ENCODE peak calls at places on chromosomes 7 and 10, in eight cellular contexts. A, X, U, S, M, J, H and N are unnamed samples.

GRCh38 chr7:92461027-92462003 is 14.0 kb downstream of the GATAD1 start:
- DNase-seq in J (peak), A (peak), S (no peak), U (peak), H (peak), M (peak), X (peak), N (no peak)

GRCh38 chr10:117216611-117217195 is 19.4 kb downstream of the KCNK18 start:
- DNase-seq in U (peak), X (peak), M (peak), S (peak), A (peak), H (peak), J (peak), N (no peak)

GRCh38 chr10:91127341-91128082 is 93.0 kb upstream of the PCGF5 start:
- DNase-seq in J (peak), X (no peak), S (no peak), H (peak), M (no peak), A (no peak), U (no peak), N (no peak)

GRCh38 chr10:10053051-10053450 is 964.6 kb upstream of the CELF2 start:
- DNase-seq in M (no peak), H (no peak), S (no peak), J (no peak), A (no peak), U (no peak), X (no peak), N (no peak)

GRCh38 chr7:42876182-42877068 is 35.4 kb downstream of the C7orf25 start:
- DNase-seq in S (no peak), H (peak), A (peak), M (peak), J (peak), X (peak), U (peak), N (no peak)

GRCh38 chr10:101986277-101986971 is 69.5 kb downstream of the ARMH3 start:
- DNase-seq in J (peak), U (no peak), A (no peak), M (no peak), H (no peak), X (peak), S (no peak), N (no peak)

GRCh38 chr7:1495564-1496242 is 8.5 kb downstream of the INTS1 start:
- DNase-seq in H (no peak), U (no peak), A (no peak), M (no peak), J (no peak), X (no peak), S (no peak), N (no peak)

GRCh38 chr7:99257065-99257464 is 15.6 kb upstream of the MYH16 start:
- DNase-seq in M (no peak), J (no peak), X (no peak), A (no peak), U (no peak), H (no peak), S (no peak), N (no peak)

GRCh38 chr10:33876547-33877400 is 542.3 kb upstream of the NRP1 start:
- DNase-seq in M (no peak), H (no peak), U (no peak), J (peak), A (no peak), X (no peak), S (no peak), N (no peak)

GRCh38 chr7:130901209-130901783 is 167.3 kb upstream of the KLF14 start:
- DNase-seq in M (no peak), J (peak), X (no peak), H (peak), U (peak), S (no peak), A (no peak), N (no peak)

GRCh38 chr10:80133221-80133620 is 691 bp downstream of the PLAC9 start:
- DNase-seq in H (peak), S (no peak), J (no peak), A (no peak), X (no peak), U (no peak), M (peak), N (no peak)

GRCh38 chr10:89296227-89296648 is 5.6 kb upstream of the IFIT2 start:
- DNase-seq in X (no peak), U (no peak), A (no peak), M (no peak), H (peak), S (no peak), J (peak), N (no peak)

GRCh38 chr10:102770108-102770482 is 26.3 kb downstream of the WBP1L start:
- DNase-seq in H (no peak), U (no peak), X (no peak), J (no peak), A (no peak), S (no peak), M (no peak), N (no peak)

GRCh38 chr10:84348431-84348830 is 20.0 kb downstream of the CCSER2 start:
- DNase-seq in M (no peak), U (no peak), H (peak), S (no peak), X (no peak), J (peak), A (no peak), N (no peak)

GRCh38 chr7:67518580-67518979 is 521.9 kb downstream of the TYW1 start:
- DNase-seq in J (no peak), U (no peak), X (peak), S (no peak), M (no peak), A (no peak), H (no peak), N (no peak)

GRCh38 chr10:57785068-57785467 is 482.6 kb downstream of the IPMK start:
- DNase-seq in H (no peak), X (no peak), U (no peak), J (no peak), S (no peak), A (no peak), M (no peak), N (no peak)

GRCh38 chr10:133422821-133423771 is 1.3 kb downstream of the SPRN start:
- DNase-seq in S (no peak), H (no peak), A (no peak), M (no peak), J (no peak), X (no peak), U (no peak), N (no peak)

GRCh38 chr7:156559001-156559400 is 81.6 kb upstream of the RNF32 start:
- DNase-seq in X (no peak), S (no peak), U (no peak), J (no peak), M (no peak), H (no peak), A (no peak), N (no peak)

GRCh38 chr10:34808789-34809745 is 6.0 kb downstream of the PARD3 start:
- DNase-seq in S (no peak), X (peak), A (peak), U (no peak), H (peak), J (peak), M (no peak), N (no peak)

GRCh38 chr7:106371629-106372028 is 86.8 kb upstream of the NAMPT start:
- DNase-seq in J (no peak), H (no peak), U (no peak), S (no peak), M (no peak), A (no peak), X (no peak), N (no peak)

GRCh38 chr7:140059288-140060242 is 3.2 kb downstream of the PARP12 start:
- DNase-seq in J (peak), H (peak), U (no peak), A (no peak), X (peak), M (no peak), S (no peak), N (no peak)

GRCh38 chr10:133275683-133276092 is 980 bp downstream of the ADAM8 start:
- DNase-seq in U (no peak), M (no peak), S (no peak), A (no peak), J (no peak), H (no peak), X (no peak), N (no peak)

GRCh38 chr7:153190452-153190851 is 430.9 kb downstream of the ACTR3B start:
- DNase-seq in S (no peak), A (peak), X (no peak), H (no peak), J (no peak), M (no peak), U (no peak), N (no peak)

GRCh38 chr7:130996205-130996840 is 262.3 kb upstream of the KLF14 start:
- DNase-seq in X (no peak), U (no peak), J (no peak), A (no peak), H (no peak), S (no peak), M (no peak), N (no peak)

GRCh38 chr10:74874649-74875048 is 48.2 kb downstream of the KAT6B start:
- DNase-seq in J (no peak), H (no peak), M (no peak), S (no peak), U (no peak), X (no peak), A (no peak), N (no peak)

GRCh38 chr7:53744361-53744760 is 708.9 kb downstream of the POM121L12 start:
- DNase-seq in A (peak), H (no peak), X (no peak), J (no peak), U (no peak), S (no peak), M (no peak), N (no peak)